ENCODE peak calls at places on chromosomes 5 and 9, in eight cellular contexts. One of them, this sample, is unnamed.

GRCh38 chr9:77544491-77545000 is 103.6 kb downstream of the GNA14 start:
- DNase-seq in heart left ventricle: no peak
- DNase-seq in M059J: peak; percentile 46
- DNase-seq in T follicular helper cell: no peak
- DNase-seq in T1000: no peak
- DNase-seq in HTR-8/SVneo: no peak
- DNase-seq in iPS DF 6.9: no peak
- DNase-seq in mucosa of descending colon: no peak
- DNase-seq in this sample: no peak

GRCh38 chr9:2059131-2059929 is 44.2 kb downstream of the SMARCA2 start:
- DNase-seq in heart left ventricle: no peak
- DNase-seq in T1000: no peak
- DNase-seq in M059J: peak; percentile 42
- DNase-seq in iPS DF 6.9: no peak
- DNase-seq in mucosa of descending colon: no peak
- DNase-seq in HTR-8/SVneo: no peak
- DNase-seq in T follicular helper cell: no peak
- DNase-seq in this sample: no peak

GRCh38 chr5:159341914-159342313 is 11.6 kb upstream of the IL12B start:
- DNase-seq in mucosa of descending colon: peak; percentile 57
- DNase-seq in T1000: peak; percentile 66
- DNase-seq in iPS DF 6.9: no peak
- DNase-seq in M059J: peak; percentile 98
- DNase-seq in heart left ventricle: no peak
- DNase-seq in T follicular helper cell: peak; percentile 45
- DNase-seq in HTR-8/SVneo: peak; percentile 71
- DNase-seq in this sample: peak; percentile 56

GRCh38 chr5:67047616-67048015 is 149.0 kb downstream of the CD180 start:
- DNase-seq in mucosa of descending colon: no peak
- DNase-seq in iPS DF 6.9: no peak
- DNase-seq in HTR-8/SVneo: no peak
- DNase-seq in T1000: no peak
- DNase-seq in heart left ventricle: no peak
- DNase-seq in M059J: no peak
- DNase-seq in T follicular helper cell: no peak
- DNase-seq in this sample: no peak

GRCh38 chr5:54514841-54515432 is 2.6 kb upstream of the SNX18 start:
- DNase-seq in M059J: peak; percentile 80
- DNase-seq in HTR-8/SVneo: no peak
- DNase-seq in heart left ventricle: no peak
- DNase-seq in T follicular helper cell: no peak
- DNase-seq in T1000: no peak
- DNase-seq in iPS DF 6.9: no peak
- DNase-seq in mucosa of descending colon: no peak
- DNase-seq in this sample: no peak

GRCh38 chr5:73963021-73963420 is 337.0 kb downstream of the ARHGEF28 start:
- DNase-seq in HTR-8/SVneo: no peak
- DNase-seq in heart left ventricle: no peak
- DNase-seq in T1000: no peak
- DNase-seq in M059J: peak; percentile 19
- DNase-seq in T follicular helper cell: no peak
- DNase-seq in mucosa of descending colon: no peak
- DNase-seq in iPS DF 6.9: no peak
- DNase-seq in this sample: peak; percentile 17

GRCh38 chr5:88888799-88889164 is 5.8 kb upstream of the MEF2C start:
- DNase-seq in T follicular helper cell: no peak
- DNase-seq in M059J: no peak
- DNase-seq in iPS DF 6.9: no peak
- DNase-seq in T1000: no peak
- DNase-seq in HTR-8/SVneo: no peak
- DNase-seq in mucosa of descending colon: no peak
- DNase-seq in heart left ventricle: no peak
- DNase-seq in this sample: no peak

GRCh38 chr5:16666861-16667481 is 50.2 kb upstream of the RETREG1 start:
- DNase-seq in T follicular helper cell: no peak
- DNase-seq in iPS DF 6.9: no peak
- DNase-seq in mucosa of descending colon: peak; percentile 82
- DNase-seq in M059J: no peak
- DNase-seq in HTR-8/SVneo: peak; percentile 33
- DNase-seq in T1000: no peak
- DNase-seq in heart left ventricle: peak; percentile 71
- DNase-seq in this sample: peak; percentile 56

GRCh38 chr5:163705983-163706771 is 200.8 kb downstream of the MAT2B start:
- DNase-seq in iPS DF 6.9: no peak
- DNase-seq in T1000: peak; percentile 10
- DNase-seq in T follicular helper cell: no peak
- DNase-seq in heart left ventricle: no peak
- DNase-seq in HTR-8/SVneo: no peak
- DNase-seq in mucosa of descending colon: no peak
- DNase-seq in M059J: peak; percentile 45
- DNase-seq in this sample: no peak

GRCh38 chr9:19683715-19684114 is 105.1 kb downstream of the SLC24A2 start:
- DNase-seq in M059J: no peak
- DNase-seq in heart left ventricle: no peak
- DNase-seq in T follicular helper cell: no peak
- DNase-seq in HTR-8/SVneo: no peak
- DNase-seq in iPS DF 6.9: no peak
- DNase-seq in mucosa of descending colon: no peak
- DNase-seq in T1000: no peak
- DNase-seq in this sample: no peak

GRCh38 chr9:14383296-14383695 is 69.4 kb upstream of the NFIB start:
- DNase-seq in iPS DF 6.9: no peak
- DNase-seq in HTR-8/SVneo: no peak
- DNase-seq in heart left ventricle: no peak
- DNase-seq in T follicular helper cell: no peak
- DNase-seq in mucosa of descending colon: no peak
- DNase-seq in M059J: peak; percentile 66
- DNase-seq in T1000: no peak
- DNase-seq in this sample: no peak

GRCh38 chr9:120926397-120926928 is at the start of gene TRAF1:
- DNase-seq in mucosa of descending colon: no peak
- DNase-seq in T follicular helper cell: no peak
- DNase-seq in heart left ventricle: no peak
- DNase-seq in T1000: no peak
- DNase-seq in HTR-8/SVneo: no peak
- DNase-seq in iPS DF 6.9: no peak
- DNase-seq in M059J: no peak
- DNase-seq in this sample: no peak

GRCh38 chr9:73104342-73104741 is 47.3 kb upstream of the ANXA1 start:
- DNase-seq in mucosa of descending colon: no peak
- DNase-seq in HTR-8/SVneo: no peak
- DNase-seq in T follicular helper cell: no peak
- DNase-seq in heart left ventricle: no peak
- DNase-seq in T1000: no peak
- DNase-seq in M059J: no peak
- DNase-seq in iPS DF 6.9: no peak
- DNase-seq in this sample: no peak

GRCh38 chr5:89083791-89084190 is 200.8 kb upstream of the MEF2C start:
- DNase-seq in M059J: peak; percentile 19
- DNase-seq in T follicular helper cell: no peak
- DNase-seq in T1000: no peak
- DNase-seq in HTR-8/SVneo: no peak
- DNase-seq in heart left ventricle: no peak
- DNase-seq in iPS DF 6.9: no peak
- DNase-seq in mucosa of descending colon: no peak
- DNase-seq in this sample: no peak

GRCh38 chr9:115590016-115590415 is 472.1 kb upstream of the TNC start:
- DNase-seq in mucosa of descending colon: no peak
- DNase-seq in HTR-8/SVneo: no peak
- DNase-seq in T follicular helper cell: no peak
- DNase-seq in heart left ventricle: no peak
- DNase-seq in iPS DF 6.9: no peak
- DNase-seq in M059J: peak; percentile 98
- DNase-seq in T1000: peak; percentile 34
- DNase-seq in this sample: no peak

GRCh38 chr9:530681-531080 is 310.8 kb upstream of the DMRT1 start:
- DNase-seq in iPS DF 6.9: no peak
- DNase-seq in M059J: peak; percentile 75
- DNase-seq in T1000: no peak
- DNase-seq in heart left ventricle: no peak
- DNase-seq in T follicular helper cell: no peak
- DNase-seq in mucosa of descending colon: no peak
- DNase-seq in HTR-8/SVneo: no peak
- DNase-seq in this sample: no peak

GRCh38 chr9:127714916-127715442 is 484 bp downstream of the PTRH1 start:
- DNase-seq in heart left ventricle: no peak
- DNase-seq in M059J: no peak
- DNase-seq in mucosa of descending colon: peak; percentile 51
- DNase-seq in T follicular helper cell: no peak
- DNase-seq in T1000: no peak
- DNase-seq in iPS DF 6.9: no peak
- DNase-seq in HTR-8/SVneo: no peak
- DNase-seq in this sample: peak; percentile 76

GRCh38 chr5:96718635-96719077 is 56.5 kb downstream of the CAST start:
- DNase-seq in heart left ventricle: peak; percentile 72
- DNase-seq in mucosa of descending colon: peak; percentile 58
- DNase-seq in M059J: peak; percentile 81
- DNase-seq in T1000: no peak
- DNase-seq in HTR-8/SVneo: no peak
- DNase-seq in iPS DF 6.9: no peak
- DNase-seq in T follicular helper cell: no peak
- DNase-seq in this sample: peak; percentile 25

GRCh38 chr9:79812099-79812498 is 240.3 kb downstream of the TLE4 start:
- DNase-seq in T follicular helper cell: no peak
- DNase-seq in iPS DF 6.9: no peak
- DNase-seq in HTR-8/SVneo: no peak
- DNase-seq in heart left ventricle: no peak
- DNase-seq in M059J: peak; percentile 54
- DNase-seq in mucosa of descending colon: no peak
- DNase-seq in T1000: no peak
- DNase-seq in this sample: no peak

GRCh38 chr5:53276825-53277224 is 167.3 kb upstream of the MOCS2 start:
- DNase-seq in HTR-8/SVneo: no peak
- DNase-seq in T1000: no peak
- DNase-seq in T follicular helper cell: no peak
- DNase-seq in M059J: no peak
- DNase-seq in mucosa of descending colon: no peak
- DNase-seq in heart left ventricle: no peak
- DNase-seq in iPS DF 6.9: no peak
- DNase-seq in this sample: no peak

GRCh38 chr9:137428841-137429545 is 5.8 kb downstream of the NOXA1 start:
- DNase-seq in T follicular helper cell: no peak
- DNase-seq in heart left ventricle: peak; percentile 51
- DNase-seq in M059J: no peak
- DNase-seq in iPS DF 6.9: no peak
- DNase-seq in mucosa of descending colon: no peak
- DNase-seq in T1000: no peak
- DNase-seq in HTR-8/SVneo: no peak
- DNase-seq in this sample: no peak